ENCODE peak calls at places on chromosomes 12 and 14, in five cellular contexts. W, O, V, R and P are unnamed samples.

GRCh38 chr14:53278602-53279506 is 125.7 kb upstream of the DDHD1 start:
- DNase-seq in W (no peak), V (no peak), O (no peak), R (peak), P (peak)

GRCh38 chr12:12376636-12377448 is 20.0 kb downstream of the BORCS5 start:
- DNase-seq in O (peak), V (peak), W (no peak), R (peak), P (peak)

GRCh38 chr14:67908061-67908767 is 88.6 kb downstream of the RAD51B start:
- DNase-seq in O (no peak), R (no peak), W (no peak), V (peak), P (peak)

GRCh38 chr12:6057693-6058092 is 66.8 kb downstream of the VWF start:
- DNase-seq in W (no peak), R (no peak), V (peak), O (no peak), P (no peak)

GRCh38 chr12:6613776-6614512 is 6.8 kb upstream of the CHD4 start:
- DNase-seq in W (peak), V (peak), O (peak), R (peak), P (peak)

GRCh38 chr12:7642876-7643309 is 22.8 kb downstream of the APOBEC1 start:
- DNase-seq in O (peak), R (no peak), W (no peak), V (no peak), P (peak)

GRCh38 chr12:116484807-116485206 is 74.4 kb upstream of the MAP1LC3B2 start:
- DNase-seq in O (no peak), R (no peak), W (no peak), V (peak), P (peak)

GRCh38 chr12:93441111-93441616 is 583 bp downstream of the UBE2N start:
- DNase-seq in W (no peak), R (peak), V (peak), O (peak), P (no peak)

GRCh38 chr12:123063535-123063934 is 83.1 kb downstream of the ARL6IP4 start:
- DNase-seq in R (no peak), W (no peak), V (peak), O (peak), P (peak)

GRCh38 chr12:92398565-92399309 is 253.1 kb upstream of the BTG1 start:
- DNase-seq in R (no peak), O (no peak), V (no peak), W (no peak), P (no peak)

GRCh38 chr12:32400114-32400672 is 835 bp downstream of the FGD4 start:
- DNase-seq in V (no peak), W (no peak), R (no peak), O (no peak), P (peak)

GRCh38 chr12:9926876-9927275 is 5.3 kb downstream of the CLEC2A start:
- DNase-seq in O (no peak), V (no peak), W (no peak), R (no peak), P (peak)

GRCh38 chr12:9928607-9929006 is 3.6 kb downstream of the CLEC2A start:
- DNase-seq in W (no peak), V (no peak), O (no peak), R (no peak), P (no peak)

GRCh38 chr12:9922429-9922828 is 9.7 kb downstream of the CLEC2A start:
- DNase-seq in W (no peak), R (no peak), O (no peak), V (no peak), P (no peak)

GRCh38 chr12:9931245-9931644 is 925 bp downstream of the CLEC2A start:
- DNase-seq in O (no peak), W (no peak), R (no peak), V (no peak), P (no peak)

GRCh38 chr12:9925746-9926393 is 6.3 kb downstream of the CLEC2A start:
- DNase-seq in O (peak), V (no peak), W (no peak), R (peak), P (peak)
- H3K4me3 ChIP-seq in O (no peak), V (peak), W (no peak), R (no peak), P (peak)

GRCh38 chr12:57153420-57153997 is 6.1 kb upstream of the LRP1-AS start:
- DNase-seq in V (no peak), W (no peak), R (no peak), O (no peak), P (no peak)

GRCh38 chr12:57150400-57150799 is 3.0 kb upstream of the LRP1-AS start:
- DNase-seq in W (no peak), O (no peak), V (peak), R (no peak), P (no peak)

GRCh38 chr12:57152408-57153038 is 5.1 kb upstream of the LRP1-AS start:
- DNase-seq in V (peak), O (no peak), W (peak), R (peak), P (peak)

GRCh38 chr12:57154076-57154475 is 6.7 kb upstream of the LRP1-AS start:
- DNase-seq in O (no peak), V (no peak), W (no peak), R (no peak), P (no peak)

GRCh38 chr12:57151741-57152407 is 4.5 kb upstream of the LRP1-AS start:
- DNase-seq in O (no peak), V (peak), R (peak), W (no peak), P (peak)
- TF ChIP-seq CTCF in O (no peak), V (no peak), R (no peak), W (no peak), P (no peak)

GRCh38 chr14:85532981-85533820 is 3.3 kb downstream of the FLRT2 start:
- DNase-seq in W (peak), O (peak), R (peak), V (peak), P (peak)
- H3K4me3 ChIP-seq in W (peak), O (peak), R (peak), V (peak), P (peak)

GRCh38 chr14:25103820-25104219 is 53.9 kb upstream of the STXBP6 start:
- DNase-seq in V (no peak), W (no peak), O (no peak), R (no peak), P (no peak)
- TF ChIP-seq CTCF in V (no peak), W (no peak), O (no peak), R (no peak), P (no peak)

GRCh38 chr12:114903394-114903748 is 219.4 kb upstream of the TBX3 start:
- DNase-seq in V (no peak), O (no peak), W (no peak), R (no peak), P (peak)

GRCh38 chr12:114901316-114901715 is 217.3 kb upstream of the TBX3 start:
- DNase-seq in R (no peak), O (no peak), V (no peak), W (no peak), P (no peak)

GRCh38 chr12:114902665-114903393 is 218.9 kb upstream of the TBX3 start:
- DNase-seq in O (no peak), V (no peak), R (peak), W (no peak), P (peak)

DNA sequence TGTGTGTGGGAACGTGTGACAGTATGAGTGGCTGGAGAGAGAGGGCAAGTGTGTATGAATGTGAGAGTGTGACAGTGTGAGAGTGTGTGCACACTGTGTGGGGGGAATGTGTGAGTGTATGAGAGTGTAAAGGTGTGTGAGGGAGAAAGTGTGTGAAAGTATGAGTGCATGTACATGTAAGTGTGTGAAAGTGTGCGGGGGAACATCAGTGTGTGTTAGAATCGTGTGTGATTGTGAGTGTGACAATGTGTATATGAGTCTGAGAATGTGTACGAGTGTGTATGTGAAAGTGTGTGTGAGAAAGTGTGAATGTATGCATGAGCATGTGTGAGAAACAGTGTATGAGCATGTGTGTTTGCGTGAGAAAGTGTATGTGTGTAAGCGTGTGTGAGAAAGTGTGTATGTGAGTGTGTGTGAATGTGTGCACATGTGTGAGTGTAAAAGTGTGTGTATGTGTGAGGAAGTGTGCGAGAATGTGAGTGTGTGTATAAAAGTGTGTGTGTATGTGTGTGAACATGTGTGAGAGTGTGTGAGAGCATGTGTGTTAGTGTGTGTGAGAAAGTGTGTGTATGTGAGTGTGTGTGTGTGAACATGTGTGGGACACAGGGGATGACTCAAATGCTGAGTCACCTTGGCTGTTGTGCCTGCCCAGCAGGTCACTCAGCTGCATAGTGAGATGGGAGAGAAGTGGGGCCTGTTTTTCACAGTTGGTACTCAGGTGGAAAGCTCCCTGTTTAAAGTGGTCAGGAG is 220.5 kb upstream of the TBX3 start:
- DNase-seq in R (peak), W (no peak), V (no peak), O (no peak), P (peak)
- H3K4me3 ChIP-seq in R (no peak), W (no peak), V (no peak), O (no peak), P (no peak)

DNA sequence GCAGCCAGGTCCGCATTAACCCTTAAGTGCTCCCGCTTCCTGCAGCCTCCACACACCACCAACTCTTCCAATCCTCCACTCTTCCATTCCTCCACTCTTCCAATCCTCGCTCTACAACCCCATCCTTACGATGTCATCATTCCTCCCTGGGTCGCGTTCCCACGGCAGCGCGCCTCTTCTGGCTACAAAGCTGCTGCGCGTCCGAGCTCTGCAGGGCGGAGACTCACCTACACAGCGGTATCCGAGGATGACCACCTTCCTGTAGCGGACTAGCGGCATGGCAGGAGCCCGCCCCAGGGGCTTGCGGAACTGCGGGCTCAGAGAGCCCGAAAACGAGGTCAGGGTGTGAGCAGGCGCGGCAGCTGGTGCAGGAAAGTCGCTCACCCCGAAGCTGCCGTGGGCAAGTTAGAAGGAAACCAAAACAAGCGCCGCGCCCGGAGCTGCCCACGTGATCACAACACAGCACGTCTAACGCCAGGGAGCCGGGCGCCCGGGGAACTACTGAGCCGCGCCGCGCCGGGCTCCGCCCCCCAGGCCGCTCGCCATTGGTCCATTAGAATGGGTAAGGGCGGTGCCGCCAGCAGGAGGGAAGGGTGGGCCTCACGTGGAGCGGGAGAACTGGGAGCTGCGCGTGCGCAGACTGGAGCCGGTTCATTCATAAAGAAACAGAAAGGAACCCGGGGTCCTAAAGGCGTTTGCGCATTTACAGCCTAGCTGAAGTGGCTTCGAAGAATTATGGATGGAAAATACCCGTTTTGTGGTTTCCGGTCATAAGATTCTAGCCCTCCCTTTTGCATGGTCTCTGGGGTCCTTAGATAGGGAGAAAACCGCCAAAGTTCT is at the start of gene RHEBL1:
- DNase-seq in W (peak), O (peak), V (peak), R (peak), P (peak)
- TF ChIP-seq CTCF in W (no peak), O (peak), V (peak), R (peak), P (peak)

DNA sequence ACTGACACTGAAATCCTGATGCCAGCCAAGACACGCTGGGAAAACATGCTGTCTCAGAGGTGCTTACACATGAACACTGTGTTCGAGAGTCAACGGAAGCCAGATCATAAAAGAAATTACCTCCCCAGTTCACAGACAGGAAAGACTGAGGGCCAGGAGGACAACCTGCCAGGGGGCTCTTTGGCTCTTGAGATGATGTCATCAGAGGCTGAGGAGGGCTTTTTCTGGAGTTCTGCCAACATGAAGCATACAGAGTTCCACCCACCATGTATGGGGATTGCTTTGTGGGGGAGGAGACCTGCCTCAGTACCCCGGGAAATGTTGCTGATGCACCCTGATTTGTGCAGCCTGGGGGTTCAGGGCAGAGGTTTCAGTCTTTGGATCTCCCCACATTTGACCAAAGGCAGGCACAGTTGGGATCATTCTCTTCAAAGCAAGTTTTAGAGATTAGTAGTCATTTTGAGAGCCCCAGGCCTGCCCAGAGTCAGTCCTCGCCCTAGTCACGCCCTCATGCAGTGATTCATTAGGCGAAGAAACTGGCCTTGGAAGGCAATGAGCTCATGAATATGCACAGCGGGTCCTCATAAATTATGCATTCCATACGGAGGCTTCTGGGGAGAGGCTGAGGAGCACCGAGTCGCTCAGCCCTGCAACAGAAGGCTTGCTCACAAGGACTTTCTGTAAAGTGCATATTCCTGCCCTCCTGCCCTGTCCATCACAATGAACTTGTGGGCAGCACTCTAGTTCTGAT is 34.9 kb upstream of the EML1 start:
- DNase-seq in W (peak), R (peak), O (peak), V (peak), P (peak)
- H3K4me3 ChIP-seq in W (no peak), R (no peak), O (no peak), V (peak), P (no peak)

GRCh38 chr12:10293151-10293550 is 14.5 kb upstream of the KLRD1 start:
- DNase-seq in O (no peak), V (no peak), R (no peak), W (no peak), P (no peak)

GRCh38 chr12:10291030-10291429 is 16.6 kb upstream of the KLRD1 start:
- DNase-seq in O (no peak), W (no peak), R (no peak), V (no peak), P (no peak)

GRCh38 chr12:10288989-10289388 is 18.7 kb upstream of the KLRD1 start:
- DNase-seq in O (no peak), R (no peak), W (no peak), V (no peak), P (no peak)

GRCh38 chr12:10293570-10294227 is 14.0 kb upstream of the KLRD1 start:
- DNase-seq in O (no peak), W (no peak), R (no peak), V (peak), P (no peak)
- TF ChIP-seq CTCF in O (no peak), W (no peak), R (no peak), V (no peak), P (no peak)

GRCh38 chr14:104139460-104140212 is 1.2 kb downstream of the KIF26A start:
- DNase-seq in R (no peak), O (no peak), W (no peak), V (no peak), P (no peak)

GRCh38 chr14:104140213-104140462 is 1.8 kb downstream of the KIF26A start:
- DNase-seq in R (no peak), V (no peak), W (no peak), O (no peak), P (no peak)

GRCh38 chr14:104142136-104143041 is 4.0 kb downstream of the KIF26A start:
- DNase-seq in W (no peak), V (peak), R (no peak), O (no peak), P (no peak)

GRCh38 chr14:104141621-104142091 is 3.3 kb downstream of the KIF26A start:
- DNase-seq in O (no peak), R (no peak), V (peak), W (no peak), P (no peak)

GRCh38 chr14:104140463-104141331 is 2.3 kb downstream of the KIF26A start:
- DNase-seq in O (no peak), W (no peak), V (peak), R (no peak), P (no peak)
- H3K4me3 ChIP-seq in O (peak), W (no peak), V (no peak), R (no peak), P (no peak)

DNA sequence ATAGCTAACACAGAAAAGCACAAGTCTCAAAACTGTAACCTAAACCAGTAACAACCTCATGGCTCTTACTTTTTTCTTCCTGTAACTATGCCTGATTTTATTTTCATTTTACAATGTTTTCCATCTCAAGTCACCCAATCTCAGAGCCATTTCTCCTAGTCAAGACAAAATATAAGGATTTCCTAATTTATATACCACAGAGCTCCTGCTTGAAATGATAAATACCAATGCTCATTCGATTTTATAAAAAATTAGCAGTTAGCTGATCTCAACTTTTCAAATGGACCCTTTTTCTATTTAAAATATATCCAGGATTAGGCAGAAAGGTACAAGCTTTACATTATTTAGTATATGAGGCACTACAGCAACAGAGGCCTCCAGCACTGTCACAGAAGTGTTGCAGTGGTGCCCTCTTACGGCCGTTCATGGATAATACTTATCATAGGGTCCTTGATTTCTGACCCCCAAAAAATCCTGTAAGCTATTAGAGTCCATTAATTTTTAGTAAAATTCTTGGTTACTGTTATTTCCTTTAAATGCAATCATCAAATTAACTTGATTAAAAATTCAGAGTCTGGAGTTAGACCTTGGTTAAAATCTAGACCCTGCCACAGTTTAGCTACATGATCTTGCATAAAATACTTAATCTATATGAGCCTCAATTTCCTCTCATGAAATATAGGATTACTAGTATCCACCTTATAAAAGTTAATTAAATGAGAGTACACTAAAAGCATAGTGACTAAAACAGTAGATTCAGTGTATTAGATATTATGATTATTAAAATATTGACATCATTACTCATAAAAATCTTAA is 68.3 kb downstream of the SEC23A start:
- DNase-seq in W (no peak), O (peak), V (no peak), R (peak), P (peak)
- TF ChIP-seq CTCF in W (no peak), O (peak), V (peak), R (peak), P (peak)